ENCODE peak calls at places on chromosomes 7 and 10, in eight cellular contexts. One of them, this sample, is unnamed.

GRCh38 chr10:87861566-87861952 is 1.8 kb downstream of the KLLN start:
- DNase-seq in psoas muscle: peak; percentile 86
- DNase-seq in choroid plexus epithelial cell: peak; percentile 87
- DNase-seq in hepatocyte: peak; percentile 87
- DNase-seq in foreskin fibroblast: peak; percentile 96
- DNase-seq in GM12865: peak; percentile 87
- DNase-seq in nephron progenitor cell: peak; percentile 42
- DNase-seq in HFFc6: peak; percentile 88
- DNase-seq in this sample: peak; percentile 62

GRCh38 chr10:5123886-5124285 is 29.7 kb downstream of the AKR1C3 start:
- DNase-seq in psoas muscle: no peak
- DNase-seq in choroid plexus epithelial cell: no peak
- DNase-seq in hepatocyte: no peak
- DNase-seq in foreskin fibroblast: no peak
- DNase-seq in GM12865: no peak
- DNase-seq in nephron progenitor cell: no peak
- DNase-seq in HFFc6: no peak
- DNase-seq in this sample: no peak

GRCh38 chr7:73718438-73718881 is 1.0 kb downstream of the STX1A start:
- DNase-seq in psoas muscle: no peak
- DNase-seq in choroid plexus epithelial cell: no peak
- DNase-seq in hepatocyte: peak; percentile 30
- DNase-seq in foreskin fibroblast: peak; percentile 51
- DNase-seq in GM12865: no peak
- DNase-seq in nephron progenitor cell: no peak
- DNase-seq in HFFc6: no peak
- DNase-seq in this sample: no peak

GRCh38 chr10:96358851-96359540 is at the start of gene OPALIN:
- DNase-seq in psoas muscle: no peak
- DNase-seq in choroid plexus epithelial cell: no peak
- DNase-seq in hepatocyte: no peak
- DNase-seq in foreskin fibroblast: no peak
- DNase-seq in GM12865: no peak
- DNase-seq in nephron progenitor cell: no peak
- DNase-seq in HFFc6: no peak
- DNase-seq in this sample: no peak

GRCh38 chr7:131103997-131104396 is 223.7 kb upstream of the MKLN1 start:
- DNase-seq in psoas muscle: no peak
- DNase-seq in choroid plexus epithelial cell: peak; percentile 84
- DNase-seq in hepatocyte: no peak
- DNase-seq in foreskin fibroblast: peak; percentile 83
- DNase-seq in GM12865: no peak
- DNase-seq in nephron progenitor cell: no peak
- DNase-seq in HFFc6: peak; percentile 69
- DNase-seq in this sample: peak; percentile 73

GRCh38 chr7:157694389-157694665 is 357.5 kb downstream of the DNAJB6 start:
- DNase-seq in psoas muscle: no peak
- DNase-seq in choroid plexus epithelial cell: no peak
- DNase-seq in hepatocyte: no peak
- DNase-seq in foreskin fibroblast: no peak
- DNase-seq in GM12865: no peak
- DNase-seq in nephron progenitor cell: no peak
- DNase-seq in HFFc6: no peak
- DNase-seq in this sample: no peak

GRCh38 chr10:73814896-73815718 is 3.7 kb upstream of the NDST2 start:
- DNase-seq in psoas muscle: peak; percentile 62
- DNase-seq in choroid plexus epithelial cell: no peak
- DNase-seq in hepatocyte: no peak
- DNase-seq in foreskin fibroblast: no peak
- DNase-seq in GM12865: no peak
- DNase-seq in nephron progenitor cell: no peak
- DNase-seq in HFFc6: no peak
- DNase-seq in this sample: no peak

GRCh38 chr10:66752714-66753113 is 173.1 kb upstream of the LRRTM3 start:
- DNase-seq in psoas muscle: no peak
- DNase-seq in choroid plexus epithelial cell: peak; percentile 18
- DNase-seq in hepatocyte: no peak
- DNase-seq in foreskin fibroblast: peak; percentile 36
- DNase-seq in GM12865: no peak
- DNase-seq in nephron progenitor cell: no peak
- DNase-seq in HFFc6: peak; percentile 29
- DNase-seq in this sample: no peak

GRCh38 chr7:17660116-17660515 is 280.2 kb downstream of the SNX13 start:
- DNase-seq in psoas muscle: no peak
- DNase-seq in choroid plexus epithelial cell: peak; percentile 71
- DNase-seq in hepatocyte: no peak
- DNase-seq in foreskin fibroblast: peak; percentile 88
- DNase-seq in GM12865: no peak
- DNase-seq in nephron progenitor cell: no peak
- DNase-seq in HFFc6: peak; percentile 77
- DNase-seq in this sample: no peak

GRCh38 chr7:80843018-80843671 is 75.7 kb downstream of the SEMA3C start:
- DNase-seq in psoas muscle: no peak
- DNase-seq in choroid plexus epithelial cell: no peak
- DNase-seq in hepatocyte: no peak
- DNase-seq in foreskin fibroblast: no peak
- DNase-seq in GM12865: no peak
- DNase-seq in nephron progenitor cell: no peak
- DNase-seq in HFFc6: no peak
- DNase-seq in this sample: no peak

DNA sequence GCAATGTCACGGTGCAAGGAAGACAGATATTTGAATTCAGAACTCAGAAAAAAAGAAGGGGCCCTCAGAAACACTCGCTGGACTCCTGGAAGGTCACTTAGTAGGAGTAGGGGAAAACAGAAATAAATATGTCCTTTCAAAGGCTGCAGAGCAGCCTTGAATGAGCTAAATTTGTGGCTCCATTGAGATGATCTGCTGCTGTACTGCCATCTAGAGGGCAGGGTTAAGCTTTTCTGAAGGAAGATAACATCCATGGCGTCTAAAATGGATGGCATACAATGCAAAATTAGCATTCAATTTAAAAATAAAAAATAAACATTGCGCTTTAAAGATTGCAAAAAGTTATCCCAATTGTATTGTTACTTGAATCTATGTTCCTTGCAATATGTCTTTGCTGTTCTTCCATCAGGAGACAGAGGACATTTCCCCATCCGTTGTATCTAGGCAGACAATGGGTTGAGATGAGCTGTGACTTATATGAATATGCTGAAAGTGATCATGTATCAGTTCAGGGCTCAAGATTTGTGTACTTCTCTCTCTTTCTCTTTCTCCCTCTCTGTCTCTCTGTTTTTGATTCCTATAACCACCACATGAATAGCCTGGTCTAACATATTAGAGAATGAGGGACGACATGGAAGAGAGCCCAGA is 642.2 kb downstream of the SH2D4B start:
- DNase-seq in psoas muscle: no peak
- DNase-seq in choroid plexus epithelial cell: peak; percentile 1
- DNase-seq in hepatocyte: peak; percentile 58
- DNase-seq in foreskin fibroblast: peak; percentile 1
- DNase-seq in GM12865: peak; percentile 68
- DNase-seq in nephron progenitor cell: no peak
- DNase-seq in HFFc6: no peak
- DNase-seq in this sample: no peak
- TF ChIP-seq CTCF in psoas muscle: no peak
- TF ChIP-seq CTCF in choroid plexus epithelial cell: peak; percentile 20
- TF ChIP-seq CTCF in hepatocyte: peak; percentile 59
- TF ChIP-seq CTCF in foreskin fibroblast: no peak
- TF ChIP-seq CTCF in GM12865: peak; percentile 53
- TF ChIP-seq CTCF in nephron progenitor cell: peak; percentile 47
- TF ChIP-seq CTCF in HFFc6: peak; percentile 55
- TF ChIP-seq CTCF in this sample: no peak

GRCh38 chr10:48525956-48526355 is 78.9 kb downstream of the ARHGAP22 start:
- DNase-seq in psoas muscle: no peak
- DNase-seq in choroid plexus epithelial cell: no peak
- DNase-seq in hepatocyte: no peak
- DNase-seq in foreskin fibroblast: no peak
- DNase-seq in GM12865: no peak
- DNase-seq in nephron progenitor cell: no peak
- DNase-seq in HFFc6: no peak
- DNase-seq in this sample: no peak

GRCh38 chr10:48525113-48525512 is 79.8 kb downstream of the ARHGAP22 start:
- DNase-seq in psoas muscle: no peak
- DNase-seq in choroid plexus epithelial cell: no peak
- DNase-seq in hepatocyte: no peak
- DNase-seq in foreskin fibroblast: no peak
- DNase-seq in GM12865: no peak
- DNase-seq in nephron progenitor cell: no peak
- DNase-seq in HFFc6: no peak
- DNase-seq in this sample: no peak

GRCh38 chr10:48523212-48523819 is 81.6 kb downstream of the ARHGAP22 start:
- DNase-seq in psoas muscle: peak; percentile 72
- DNase-seq in choroid plexus epithelial cell: peak; percentile 87
- DNase-seq in hepatocyte: peak; percentile 62
- DNase-seq in foreskin fibroblast: peak; percentile 96
- DNase-seq in GM12865: no peak
- DNase-seq in nephron progenitor cell: peak; percentile 50
- DNase-seq in HFFc6: peak; percentile 94
- DNase-seq in this sample: peak; percentile 69

GRCh38 chr10:48522011-48522765 is 82.7 kb downstream of the ARHGAP22 start:
- DNase-seq in psoas muscle: no peak
- DNase-seq in choroid plexus epithelial cell: no peak
- DNase-seq in hepatocyte: no peak
- DNase-seq in foreskin fibroblast: no peak
- DNase-seq in GM12865: no peak
- DNase-seq in nephron progenitor cell: no peak
- DNase-seq in HFFc6: no peak
- DNase-seq in this sample: no peak

DNA sequence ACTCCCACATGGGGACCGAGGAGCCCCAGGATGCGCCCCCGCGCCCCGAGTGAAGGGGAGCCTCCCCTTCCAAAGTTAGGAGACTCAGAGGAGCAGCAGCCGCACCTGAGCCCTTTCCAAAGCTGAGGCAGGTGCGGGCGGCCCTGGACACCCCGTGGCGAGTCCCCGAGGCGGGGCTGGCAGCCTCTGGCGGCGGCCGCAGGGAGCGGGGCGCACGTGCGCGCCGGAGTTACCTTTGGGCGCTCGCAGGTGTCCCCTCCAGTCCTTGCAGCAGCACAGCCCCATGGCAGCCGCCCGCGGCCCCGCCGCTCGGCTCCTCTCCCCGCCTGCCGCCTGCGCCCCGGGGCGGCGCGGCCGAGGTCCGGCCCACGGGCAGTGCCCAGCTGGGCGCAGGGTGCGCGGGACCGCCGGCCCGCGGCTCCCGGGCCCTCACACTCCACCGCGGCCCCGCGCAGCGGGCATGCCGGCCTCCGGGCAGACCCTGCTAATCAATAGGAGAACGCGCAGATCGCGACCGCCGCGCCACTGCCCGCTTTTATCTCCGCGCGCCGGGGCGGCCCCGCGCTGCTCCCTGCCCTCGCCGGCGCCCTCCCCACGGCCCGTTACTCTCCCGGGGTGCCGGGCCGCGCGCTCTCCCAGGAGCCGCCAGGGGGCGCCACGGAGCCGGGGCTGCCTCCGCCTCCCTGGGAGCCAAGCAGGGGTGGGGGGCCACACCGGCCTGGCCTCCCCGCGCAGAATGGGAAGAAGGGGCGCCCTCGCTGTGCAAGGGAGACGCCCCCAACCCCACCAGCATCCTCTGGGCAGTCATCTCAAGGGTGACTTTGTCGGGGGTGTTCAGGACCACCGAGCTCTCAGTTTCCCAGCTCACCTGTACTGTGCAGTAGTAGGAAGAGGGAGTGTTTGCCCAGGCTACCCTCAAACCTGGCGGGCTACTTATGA is 80.8 kb downstream of the ARHGAP22 start:
- DNase-seq in psoas muscle: no peak
- DNase-seq in choroid plexus epithelial cell: no peak
- DNase-seq in hepatocyte: peak; percentile 23
- DNase-seq in foreskin fibroblast: peak; percentile 53
- DNase-seq in GM12865: no peak
- DNase-seq in nephron progenitor cell: peak; percentile 72
- DNase-seq in HFFc6: no peak
- DNase-seq in this sample: no peak
- TF ChIP-seq CTCF in psoas muscle: no peak
- TF ChIP-seq CTCF in choroid plexus epithelial cell: peak; percentile 47
- TF ChIP-seq CTCF in hepatocyte: peak; percentile 50
- TF ChIP-seq CTCF in foreskin fibroblast: peak; percentile 61
- TF ChIP-seq CTCF in GM12865: peak; percentile 37
- TF ChIP-seq CTCF in nephron progenitor cell: peak; percentile 57
- TF ChIP-seq CTCF in HFFc6: peak; percentile 87
- TF ChIP-seq CTCF in this sample: peak; percentile 34

GRCh38 chr7:784971-785370 is 47.3 kb upstream of the SUN1 start:
- DNase-seq in psoas muscle: peak; percentile 34
- DNase-seq in choroid plexus epithelial cell: no peak
- DNase-seq in hepatocyte: no peak
- DNase-seq in foreskin fibroblast: no peak
- DNase-seq in GM12865: no peak
- DNase-seq in nephron progenitor cell: no peak
- DNase-seq in HFFc6: no peak
- DNase-seq in this sample: no peak

GRCh38 chr7:787332-788240 is 44.7 kb upstream of the SUN1 start:
- DNase-seq in psoas muscle: peak; percentile 47
- DNase-seq in choroid plexus epithelial cell: no peak
- DNase-seq in hepatocyte: no peak
- DNase-seq in foreskin fibroblast: no peak
- DNase-seq in GM12865: no peak
- DNase-seq in nephron progenitor cell: no peak
- DNase-seq in HFFc6: no peak
- DNase-seq in this sample: no peak

GRCh38 chr7:785416-785815 is 46.9 kb upstream of the SUN1 start:
- DNase-seq in psoas muscle: peak; percentile 33
- DNase-seq in choroid plexus epithelial cell: no peak
- DNase-seq in hepatocyte: no peak
- DNase-seq in foreskin fibroblast: no peak
- DNase-seq in GM12865: no peak
- DNase-seq in nephron progenitor cell: no peak
- DNase-seq in HFFc6: no peak
- DNase-seq in this sample: no peak

GRCh38 chr7:783556-784490 is 48.5 kb upstream of the SUN1 start:
- DNase-seq in psoas muscle: peak; percentile 42
- DNase-seq in choroid plexus epithelial cell: no peak
- DNase-seq in hepatocyte: no peak
- DNase-seq in foreskin fibroblast: no peak
- DNase-seq in GM12865: no peak
- DNase-seq in nephron progenitor cell: no peak
- DNase-seq in HFFc6: no peak
- DNase-seq in this sample: no peak

GRCh38 chr7:786472-787255 is 45.6 kb upstream of the SUN1 start:
- DNase-seq in psoas muscle: peak; percentile 87
- DNase-seq in choroid plexus epithelial cell: peak; percentile 71
- DNase-seq in hepatocyte: peak; percentile 82
- DNase-seq in foreskin fibroblast: peak; percentile 79
- DNase-seq in GM12865: peak; percentile 68
- DNase-seq in nephron progenitor cell: peak; percentile 82
- DNase-seq in HFFc6: peak; percentile 10
- DNase-seq in this sample: peak; percentile 22
- TF ChIP-seq CTCF in psoas muscle: peak; percentile 74
- TF ChIP-seq CTCF in choroid plexus epithelial cell: peak; percentile 93
- TF ChIP-seq CTCF in hepatocyte: peak; percentile 85
- TF ChIP-seq CTCF in foreskin fibroblast: peak; percentile 97
- TF ChIP-seq CTCF in GM12865: peak; percentile 85
- TF ChIP-seq CTCF in nephron progenitor cell: peak; percentile 68
- TF ChIP-seq CTCF in HFFc6: peak; percentile 86
- TF ChIP-seq CTCF in this sample: peak; percentile 96

GRCh38 chr7:51426163-51426562 is 109.6 kb upstream of the COBL start:
- DNase-seq in psoas muscle: no peak
- DNase-seq in choroid plexus epithelial cell: no peak
- DNase-seq in hepatocyte: no peak
- DNase-seq in foreskin fibroblast: no peak
- DNase-seq in GM12865: no peak
- DNase-seq in nephron progenitor cell: no peak
- DNase-seq in HFFc6: no peak
- DNase-seq in this sample: no peak

GRCh38 chr7:51428226-51428887 is 111.7 kb upstream of the COBL start:
- DNase-seq in psoas muscle: no peak
- DNase-seq in choroid plexus epithelial cell: peak; percentile 3
- DNase-seq in hepatocyte: peak; percentile 46
- DNase-seq in foreskin fibroblast: no peak
- DNase-seq in GM12865: no peak
- DNase-seq in nephron progenitor cell: no peak
- DNase-seq in HFFc6: peak; percentile 7
- DNase-seq in this sample: no peak

GRCh38 chr7:51430480-51431086 is 114.0 kb upstream of the COBL start:
- DNase-seq in psoas muscle: no peak
- DNase-seq in choroid plexus epithelial cell: peak; percentile 46
- DNase-seq in hepatocyte: peak; percentile 78
- DNase-seq in foreskin fibroblast: peak; percentile 27
- DNase-seq in GM12865: peak; percentile 48
- DNase-seq in nephron progenitor cell: peak; percentile 71
- DNase-seq in HFFc6: peak; percentile 14
- DNase-seq in this sample: no peak
- TF ChIP-seq CTCF in psoas muscle: peak; percentile 56
- TF ChIP-seq CTCF in choroid plexus epithelial cell: peak; percentile 75
- TF ChIP-seq CTCF in hepatocyte: peak; percentile 91
- TF ChIP-seq CTCF in foreskin fibroblast: peak; percentile 66
- TF ChIP-seq CTCF in GM12865: peak; percentile 65
- TF ChIP-seq CTCF in nephron progenitor cell: peak; percentile 86
- TF ChIP-seq CTCF in HFFc6: peak; percentile 90
- TF ChIP-seq CTCF in this sample: peak; percentile 61